ENCODE peak calls at places on chromosome 7, in eight cellular contexts. Y is PC-3; J is Panc1; G is A549; F is CD4-positive, alpha-beta memory T cell; R is CD8-positive, alpha-beta T cell; P is pancreas; M is aorta. K is an unnamed sample.
A peak's percentile ranks its signal among the peaks of the same experiment; 100 is the strongest.

GRCh38 chr7:100132697-100133137 is 6.0 kb downstream of the MBLAC1 start:
- DNase-seq in Y (peak; percentile 68), J (peak; percentile 74), G (peak; percentile 74), F (peak; percentile 69), R (peak; percentile 28), P (no peak), M (no peak), K (peak; percentile 29)

GRCh38 chr7:92039900-92040299 is 94.4 kb downstream of the CYP51A1 start:
- DNase-seq in Y (no peak), J (no peak), G (no peak), F (no peak), R (no peak), P (no peak), M (no peak), K (no peak)

GRCh38 chr7:31145339-31145738 is 93.2 kb downstream of the ADCYAP1R1 start:
- DNase-seq in Y (no peak), J (no peak), G (peak; percentile 23), F (no peak), R (no peak), P (no peak), M (no peak), K (no peak)

GRCh38 chr7:56290548-56290947 is 174.3 kb upstream of the NUPR2 start:
- DNase-seq in Y (no peak), J (no peak), G (no peak), F (no peak), R (no peak), P (no peak), M (no peak), K (no peak)

GRCh38 chr7:43110790-43111362 is 1.6 kb upstream of the HECW1 start:
- DNase-seq in Y (no peak), J (no peak), G (no peak), F (no peak), R (no peak), P (no peak), M (no peak), K (no peak)

GRCh38 chr7:1535100-1535458 is 4.6 kb downstream of the MAFK start:
- DNase-seq in Y (no peak), J (no peak), G (no peak), F (no peak), R (no peak), P (no peak), M (peak; percentile 48), K (no peak)

GRCh38 chr7:103679156-103680132 is 233.4 kb upstream of the SLC26A5 start:
- DNase-seq in Y (no peak), J (no peak), G (no peak), F (no peak), R (no peak), P (no peak), M (no peak), K (no peak)

GRCh38 chr7:94129443-94130140 is 125.4 kb upstream of the BET1 start:
- DNase-seq in Y (peak; percentile 55), J (peak; percentile 27), G (peak; percentile 82), F (no peak), R (no peak), P (no peak), M (no peak), K (no peak)

GRCh38 chr7:35645691-35646090 is 49.2 kb downstream of the HERPUD2 start:
- DNase-seq in Y (no peak), J (no peak), G (no peak), F (no peak), R (no peak), P (no peak), M (no peak), K (no peak)

GRCh38 chr7:82050134-82050533 is 280.3 kb upstream of the HGF start:
- DNase-seq in Y (peak; percentile 94), J (peak; percentile 88), G (peak; percentile 95), F (no peak), R (no peak), P (no peak), M (no peak), K (peak; percentile 17)

GRCh38 chr7:47698386-47698785 is 116.5 kb upstream of the TNS3 start:
- DNase-seq in Y (no peak), J (no peak), G (no peak), F (no peak), R (no peak), P (no peak), M (no peak), K (no peak)

GRCh38 chr7:36658603-36659516 is 65.4 kb downstream of the AOAH start:
- DNase-seq in Y (peak; percentile 91), J (peak; percentile 98), G (peak; percentile 68), F (no peak), R (no peak), P (no peak), M (no peak), K (peak; percentile 87)

GRCh38 chr7:82705831-82706230 is 262.3 kb upstream of the CACNA2D1 start:
- DNase-seq in Y (no peak), J (no peak), G (no peak), F (no peak), R (no peak), P (no peak), M (no peak), K (no peak)

GRCh38 chr7:129122086-129122750 is 22.3 kb upstream of the TSPAN33 start:
- DNase-seq in Y (no peak), J (no peak), G (no peak), F (no peak), R (no peak), P (no peak), M (no peak), K (no peak)

GRCh38 chr7:159109092-159110035 is 35.3 kb downstream of the VIPR2 start:
- DNase-seq in Y (peak; percentile 13), J (no peak), G (no peak), F (no peak), R (no peak), P (peak; percentile 76), M (peak; percentile 56), K (peak; percentile 59)

GRCh38 chr7:140249036-140249806 is 72.4 kb upstream of the KDM7A start:
- DNase-seq in Y (no peak), J (no peak), G (peak; percentile 56), F (no peak), R (no peak), P (no peak), M (no peak), K (no peak)

GRCh38 chr7:17362439-17363095 is 64.1 kb downstream of the AHR start:
- DNase-seq in Y (no peak), J (no peak), G (no peak), F (no peak), R (no peak), P (no peak), M (no peak), K (no peak)

GRCh38 chr7:110863258-110863657 is 227.7 kb upstream of the LRRN3 start:
- DNase-seq in Y (no peak), J (no peak), G (no peak), F (no peak), R (no peak), P (no peak), M (no peak), K (no peak)

DNA sequence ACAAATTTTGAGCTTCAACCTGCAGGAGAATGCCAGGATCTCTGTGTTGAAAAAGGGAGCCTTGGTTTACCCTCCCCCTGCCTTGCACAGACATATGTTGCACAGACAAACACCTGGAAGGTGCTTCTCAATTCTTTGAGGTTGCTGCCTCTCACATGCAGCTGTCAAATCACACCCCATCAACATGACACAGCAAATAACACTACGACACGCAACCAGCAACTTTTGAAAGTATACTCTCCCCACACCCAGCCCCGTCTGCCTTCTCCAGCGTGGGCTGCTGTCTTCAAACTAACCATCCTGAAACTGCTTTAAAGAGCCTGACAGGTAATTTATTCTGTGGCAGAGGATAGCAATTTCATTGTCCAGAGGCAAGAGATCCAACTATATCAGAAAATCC is 136.1 kb downstream of the PLXNA4 start:
- DNase-seq in Y (no peak), J (no peak), G (no peak), F (no peak), R (no peak), P (no peak), M (no peak), K (no peak)
- H3K9me3 ChIP-seq in Y (no peaks in the 10 kb centered on the region), J (no peaks in the 10 kb centered on the region), G (no peaks in the 10 kb centered on the region), F (no peaks in the 10 kb centered on the region), R (no peaks in the 10 kb centered on the region), P (no peaks in the 10 kb centered on the region), M (no peaks in the 10 kb centered on the region), K (no peaks in the 10 kb centered on the region)

DNA sequence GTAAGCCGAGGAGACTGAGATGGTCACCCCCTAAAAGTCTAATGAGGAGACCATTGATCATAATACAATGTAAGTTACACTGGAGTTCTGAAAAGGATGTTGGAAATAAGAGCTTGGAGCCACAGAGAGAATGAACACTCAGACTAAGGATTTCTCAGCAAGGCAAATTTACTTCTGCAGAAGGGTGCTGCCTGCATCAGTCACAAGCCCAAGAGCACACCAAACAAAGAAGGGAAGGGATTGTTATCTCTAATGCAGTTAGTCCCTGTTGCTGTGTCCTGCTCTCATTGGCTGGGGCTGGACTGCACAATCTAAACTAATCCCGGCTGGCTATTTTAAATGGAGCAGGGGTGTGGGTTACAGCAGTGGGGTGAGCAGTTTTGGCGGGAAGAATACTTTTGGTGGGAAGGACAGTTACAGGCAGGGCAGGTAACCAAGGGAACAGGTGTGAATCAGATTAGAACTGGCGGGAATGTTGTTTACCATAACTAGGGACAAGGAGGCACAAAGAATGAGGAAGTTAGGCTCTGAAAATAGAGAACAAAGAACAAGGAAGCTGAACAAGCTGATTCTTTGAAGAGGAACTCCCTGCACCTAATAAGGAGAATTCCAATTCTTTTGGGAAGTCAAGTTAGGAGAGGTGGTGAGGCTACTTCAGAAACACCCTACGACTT is 30.3 kb upstream of the TRIM24 start:
- DNase-seq in Y (peak; percentile 2), J (no peak), G (peak; percentile 14), F (no peak), R (no peak), P (no peak), M (no peak), K (no peak)
- H3K9me3 ChIP-seq in Y (peaks cover 10% of the 10 kb centered on the region), J (peaks cover 3% of the 10 kb centered on the region), G (peaks cover 31% of the 10 kb centered on the region), F (no peaks in the 10 kb centered on the region), R (peaks cover 10% of the 10 kb centered on the region), P (no peaks in the 10 kb centered on the region), M (peaks cover 15% of the 10 kb centered on the region), K (no peaks in the 10 kb centered on the region)

DNA sequence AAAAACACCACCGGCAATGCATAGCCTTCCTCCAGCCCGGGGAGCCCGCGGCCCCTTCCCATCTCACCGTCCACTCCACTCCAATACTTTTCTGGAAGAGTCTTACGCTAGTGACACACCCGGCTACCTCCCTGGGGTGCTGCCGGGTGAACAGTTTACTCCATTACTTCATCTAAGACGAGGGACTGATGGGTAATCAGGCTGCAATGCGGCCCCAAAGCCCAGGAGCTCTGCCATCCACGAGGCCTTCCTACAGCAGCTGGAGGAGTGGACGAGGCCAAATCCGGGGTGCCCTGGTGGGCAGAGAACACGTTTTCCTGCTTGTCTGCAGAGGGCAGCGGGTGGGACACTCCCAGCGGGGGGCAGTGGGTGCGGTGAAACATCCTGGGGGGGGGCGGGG is 356.2 kb upstream of the SHH start:
- DNase-seq in Y (no peak), J (no peak), G (no peak), F (no peak), R (no peak), P (no peak), M (no peak), K (no peak)
- H3K9me3 ChIP-seq in Y (no peaks in the 10 kb centered on the region), J (no peaks in the 10 kb centered on the region), G (no peaks in the 10 kb centered on the region), F (no peaks in the 10 kb centered on the region), R (no peaks in the 10 kb centered on the region), P (no peaks in the 10 kb centered on the region), M (no peaks in the 10 kb centered on the region), K (no peaks in the 10 kb centered on the region)

DNA sequence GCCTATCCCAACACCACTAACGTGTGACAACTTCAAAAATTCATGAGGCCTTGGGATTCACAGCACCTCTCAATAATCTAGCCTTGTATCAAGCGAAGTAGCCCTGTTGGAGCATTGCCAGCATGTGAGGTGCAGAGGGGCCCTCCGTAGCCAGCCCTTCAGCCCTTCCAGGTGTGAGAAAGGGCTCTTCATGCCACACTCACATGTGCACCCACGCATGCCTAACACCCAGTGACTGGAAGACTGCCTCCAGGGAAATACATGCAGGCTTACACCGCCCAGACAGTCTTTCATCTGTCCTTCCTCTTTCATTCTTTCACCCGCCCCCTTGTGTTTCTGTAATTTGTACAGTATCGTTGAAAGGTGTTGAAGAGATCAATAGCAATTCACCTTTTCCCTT is 26.1 kb downstream of the LRRC4 start:
- DNase-seq in Y (no peak), J (no peak), G (no peak), F (no peak), R (no peak), P (no peak), M (no peak), K (no peak)
- H3K9me3 ChIP-seq in Y (no peaks in the 10 kb centered on the region), J (no peaks in the 10 kb centered on the region), G (no peaks in the 10 kb centered on the region), F (no peaks in the 10 kb centered on the region), R (no peaks in the 10 kb centered on the region), P (no peaks in the 10 kb centered on the region), M (no peaks in the 10 kb centered on the region), K (no peaks in the 10 kb centered on the region)

K was measured in MG63.